ENCODE peak calls at places on chromosomes 3 and 15, in seven cellular contexts. V is mammary epithelial cell, S is brain microvascular endothelial cell, O is psoas muscle, F is endothelial cell of umbilical vein, H is bronchial epithelial cell, W is MM.1S. I is an unnamed sample. For H3K27me3, the result is how much of the 10 kb centered on the place peaks cover.

GRCh38 chr3:36461588-36461987 is 81.3 kb downstream of the STAC start:
- DNase-seq in V (peak), S (peak), O (no peak), F (no peak), H (no peak), W (no peak), I (no peak)

GRCh38 chr3:55591893-55592292 is 104.8 kb upstream of the WNT5A start:
- DNase-seq in V (no peak), S (no peak), O (no peak), F (no peak), H (peak), W (no peak), I (no peak)

GRCh38 chr15:28960979-28961378 is 75.2 kb downstream of the APBA2 start:
- DNase-seq in V (peak), S (peak), O (no peak), F (peak), H (peak), W (no peak), I (no peak)

GRCh38 chr3:31696815-31697548 is 164.3 kb downstream of the STT3B start:
- DNase-seq in V (peak), S (no peak), O (no peak), F (no peak), H (no peak), W (no peak), I (no peak)

GRCh38 chr3:57164217-57164605 is 942 bp downstream of the IL17RD start:
- DNase-seq in V (peak), S (no peak), O (peak), F (no peak), H (no peak), W (no peak), I (no peak)

GRCh38 chr3:39941941-39942340 is 132.5 kb downstream of the MYRIP start:
- DNase-seq in V (no peak), S (no peak), O (no peak), F (peak), H (no peak), W (no peak), I (no peak)

GRCh38 chr3:10173095-10173925 is 8.6 kb downstream of the IRAK2 start:
- DNase-seq in V (peak), S (peak), O (no peak), F (no peak), H (no peak), W (no peak), I (no peak)

GRCh38 chr15:31342781-31343626 is 16.4 kb downstream of the KLF13 start:
- DNase-seq in V (no peak), S (no peak), O (no peak), F (peak), H (no peak), W (no peak), I (no peak)

GRCh38 chr15:44183363-44183762 is 11.7 kb downstream of the FRMD5 start:
- DNase-seq in V (no peak), S (no peak), O (no peak), F (no peak), H (no peak), W (no peak), I (no peak)

GRCh38 chr3:185207931-185208746 is 45.7 kb downstream of the EHHADH start:
- DNase-seq in V (peak), S (no peak), O (no peak), F (no peak), H (peak), W (no peak), I (no peak)

GRCh38 chr3:30356901-30357753 is 249.3 kb upstream of the TGFBR2 start:
- DNase-seq in V (peak), S (no peak), O (no peak), F (no peak), H (peak), W (no peak), I (no peak)

GRCh38 chr15:35698331-35698730 is 152.4 kb upstream of the DPH6 start:
- DNase-seq in V (no peak), S (no peak), O (no peak), F (peak), H (no peak), W (no peak), I (no peak)

GRCh38 chr3:99896482-99896881 is 78.8 kb downstream of the CMSS1 start:
- DNase-seq in V (no peak), S (no peak), O (no peak), F (no peak), H (no peak), W (no peak), I (no peak)

GRCh38 chr3:69065318-69065964 is 13.3 kb upstream of the TMF1 start:
- DNase-seq in V (no peak), S (no peak), O (no peak), F (no peak), H (no peak), W (no peak), I (no peak)

GRCh38 chr15:48025118-48025517 is 95.7 kb upstream of the SLC24A5 start:
- DNase-seq in V (no peak), S (no peak), O (no peak), F (peak), H (no peak), W (peak), I (no peak)

GRCh38 chr15:23564798-23565394 is 578 bp upstream of the MKRN3 start:
- DNase-seq in V (no peak), S (no peak), O (no peak), F (peak), H (no peak), W (no peak), I (no peak)

GRCh38 chr3:59273976-59274375 is 224.2 kb upstream of the CFAP20DC start:
- DNase-seq in V (no peak), S (no peak), O (no peak), F (no peak), H (peak), W (no peak), I (no peak)

GRCh38 chr3:149839874-149840273 is 26.9 kb downstream of the RNF13 start:
- DNase-seq in V (peak), S (no peak), O (no peak), F (no peak), H (peak), W (no peak), I (no peak)

DNA sequence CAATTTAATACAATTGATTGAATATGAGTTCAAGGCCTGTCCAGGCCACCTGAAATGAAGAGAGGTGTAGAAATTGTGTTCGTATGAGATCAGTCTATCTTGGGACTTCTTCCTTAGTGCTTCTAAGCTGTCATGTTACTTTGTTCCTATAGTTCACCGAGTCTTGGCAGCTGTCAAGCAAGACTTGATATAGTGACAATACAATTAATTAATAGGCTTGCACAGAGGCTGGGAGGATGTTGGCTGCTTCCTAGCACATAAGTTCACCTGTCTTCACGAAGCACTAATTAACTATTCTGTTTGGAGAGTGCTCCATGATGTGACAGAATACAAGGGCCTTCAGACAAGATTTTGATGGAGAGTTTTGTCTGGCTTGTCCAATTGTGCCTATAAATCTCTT is 103.7 kb upstream of the CD96 start:
- DNase-seq in V (no peak), S (no peak), O (no peak), F (no peak), H (no peak), W (no peak), I (no peak)
- H3K27me3 ChIP-seq in V (under half), S (under half), O (under half), F (under half), H (under half), W (under half), I (under half)

GRCh38 chr3:79001255-79001654 is 766.5 kb downstream of the ROBO1 start:
- DNase-seq in V (no peak), S (no peak), O (no peak), F (no peak), H (no peak), W (no peak), I (no peak)

GRCh38 chr3:79005084-79005483 is 762.7 kb downstream of the ROBO1 start:
- DNase-seq in V (no peak), S (peak), O (no peak), F (no peak), H (no peak), W (no peak), I (no peak)

GRCh38 chr3:79002465-79003372 is 765.1 kb downstream of the ROBO1 start:
- DNase-seq in V (no peak), S (no peak), O (no peak), F (peak), H (no peak), W (no peak), I (no peak)

GRCh38 chr3:79006077-79006476 is 761.7 kb downstream of the ROBO1 start:
- DNase-seq in V (no peak), S (no peak), O (no peak), F (no peak), H (no peak), W (no peak), I (no peak)

GRCh38 chr3:79003994-79004393 is 763.8 kb downstream of the ROBO1 start:
- DNase-seq in V (no peak), S (no peak), O (no peak), F (no peak), H (no peak), W (no peak), I (no peak)
- TF ChIP-seq CTCF in V (no peak), S (no peak), O (no peak), F (no peak), H (no peak), W (no peak), I (no peak)

DNA sequence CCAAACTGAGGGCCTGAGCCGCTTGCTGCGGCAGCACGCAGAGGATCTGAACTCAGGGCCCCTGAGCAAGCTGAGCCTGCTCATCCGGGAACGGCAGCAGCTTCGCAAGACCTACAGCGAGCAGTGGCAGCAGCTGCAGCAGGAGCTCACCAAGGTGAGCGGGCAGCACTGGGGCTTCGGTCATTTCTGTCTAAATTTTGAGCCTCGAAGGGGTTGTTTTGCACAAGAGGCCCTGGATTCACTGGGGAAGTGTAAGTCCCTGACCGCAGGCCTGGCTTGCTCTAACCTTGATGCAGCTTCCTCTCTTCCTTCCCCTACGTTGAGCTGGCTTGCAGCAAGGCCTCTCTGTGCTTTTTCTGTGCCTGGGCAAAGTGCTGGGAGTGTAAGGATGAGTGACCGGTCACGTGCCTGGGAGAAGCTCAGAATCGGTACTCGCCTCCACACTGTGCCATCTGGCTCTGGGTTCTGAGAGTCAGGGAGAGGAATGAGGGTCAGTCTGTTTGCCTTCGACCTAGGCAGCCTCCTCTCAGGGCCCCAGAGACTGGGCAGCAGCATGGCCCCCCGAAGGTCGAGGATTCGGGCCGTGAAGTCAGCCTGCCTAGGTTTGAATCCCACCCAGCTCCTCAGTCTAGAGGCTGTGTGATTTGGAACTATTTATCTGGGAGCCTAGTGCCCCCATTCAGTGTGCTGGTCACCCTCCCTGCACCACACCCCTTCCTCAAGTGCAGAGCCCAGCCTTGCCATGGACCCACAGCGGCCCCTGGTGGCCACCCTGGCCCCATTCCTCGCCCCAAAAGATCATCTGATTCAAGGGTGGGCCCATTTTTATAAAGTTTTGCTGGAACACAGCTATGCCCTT is 1.4 kb downstream of the FES start:
- DNase-seq in V (no peak), S (peak), O (peak), F (peak), H (peak), W (peak), I (no peak)
- H3K4me3 ChIP-seq in V (no peak), S (no peak), O (peak), F (no peak), H (no peak), W (no peak), I (no peak)

DNA sequence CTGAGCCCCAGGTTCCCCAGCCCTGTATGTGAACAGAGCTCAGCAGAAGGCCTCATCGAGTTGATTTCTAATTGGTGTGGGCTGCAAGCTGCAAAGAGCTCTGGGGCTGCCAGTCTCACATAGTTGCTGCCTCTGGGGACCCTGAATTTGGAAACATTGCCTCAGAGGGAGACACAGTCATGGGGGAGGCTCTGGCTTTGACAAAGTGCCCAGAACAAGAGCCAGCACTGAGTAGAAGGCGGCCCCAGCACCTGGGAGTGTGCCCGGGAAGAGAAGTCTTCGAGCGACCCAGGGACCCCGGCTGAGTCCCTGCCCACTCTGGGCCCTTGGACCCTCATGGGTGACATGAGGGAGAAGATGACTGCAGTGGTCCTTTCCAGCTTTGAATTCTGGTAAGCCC is 7.3 kb downstream of the NTRK3 start:
- DNase-seq in V (no peak), S (no peak), O (no peak), F (no peak), H (no peak), W (no peak), I (no peak)
- H3K27me3 ChIP-seq in V (under half), S (under half), O (under half), F (under half), H (under half), W (under half), I (under half)

GRCh38 chr3:13686332-13686731 is 137.4 kb downstream of the FBLN2 start:
- DNase-seq in V (no peak), S (no peak), O (no peak), F (no peak), H (no peak), W (no peak), I (no peak)
- TF ChIP-seq CTCF in V (no peak), S (no peak), O (no peak), F (no peak), H (no peak), W (no peak), I (no peak)

DNA sequence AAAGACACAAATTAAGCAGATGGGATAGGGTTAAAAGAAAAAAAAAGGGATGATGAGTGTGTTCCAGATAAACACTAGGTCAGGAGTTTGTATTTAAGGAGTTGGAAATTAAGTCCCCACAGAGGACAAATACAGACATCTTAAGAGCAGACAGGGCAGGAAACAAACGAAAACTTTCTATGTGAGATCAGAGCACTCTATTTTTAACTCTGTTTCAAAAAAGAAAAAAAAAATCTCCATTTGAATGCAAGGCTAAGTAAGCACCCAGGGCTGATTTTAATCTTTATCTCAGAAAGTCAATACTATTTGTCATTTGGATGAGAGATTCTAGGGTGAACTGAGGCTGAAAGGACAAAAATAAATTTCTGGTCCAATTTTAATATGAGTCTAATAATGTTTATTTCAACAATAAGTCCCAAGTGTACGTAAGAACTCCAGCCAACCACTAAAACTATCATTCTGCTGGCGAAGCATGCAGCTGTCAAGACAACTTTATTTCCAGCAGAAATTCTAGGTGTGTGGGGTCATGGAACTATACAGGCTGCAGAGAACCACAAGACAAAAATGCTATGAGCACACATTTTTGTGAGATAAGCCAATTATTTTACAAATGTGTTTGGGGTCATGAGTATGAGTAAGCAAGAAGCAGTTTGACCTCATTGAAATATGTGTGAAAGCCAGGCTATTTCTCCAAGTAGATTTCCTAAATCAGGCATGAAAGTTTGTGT is 186.1 kb downstream of the FMN1 start:
- DNase-seq in V (no peak), S (peak), O (no peak), F (no peak), H (no peak), W (peak), I (no peak)
- H3K4me3 ChIP-seq in V (no peak), S (no peak), O (no peak), F (no peak), H (no peak), W (peak), I (no peak)

GRCh38 chr15:50176869-50177268 is 5.1 kb upstream of the SLC27A2 start:
- DNase-seq in V (peak), S (peak), O (no peak), F (no peak), H (peak), W (no peak), I (no peak)
- H3K27me3 ChIP-seq in V (under half), S (under half), O (under half), F (under half), H (under half), W (under half), I (under half)

GRCh38 chr3:79018671-79019136 is 749.1 kb downstream of the ROBO1 start:
- DNase-seq in V (peak), S (peak), O (peak), F (peak), H (peak), W (peak), I (no peak)
- TF ChIP-seq CTCF in V (peak), S (peak), O (no peak), F (no peak), H (peak), W (peak), I (no peak)

DNA sequence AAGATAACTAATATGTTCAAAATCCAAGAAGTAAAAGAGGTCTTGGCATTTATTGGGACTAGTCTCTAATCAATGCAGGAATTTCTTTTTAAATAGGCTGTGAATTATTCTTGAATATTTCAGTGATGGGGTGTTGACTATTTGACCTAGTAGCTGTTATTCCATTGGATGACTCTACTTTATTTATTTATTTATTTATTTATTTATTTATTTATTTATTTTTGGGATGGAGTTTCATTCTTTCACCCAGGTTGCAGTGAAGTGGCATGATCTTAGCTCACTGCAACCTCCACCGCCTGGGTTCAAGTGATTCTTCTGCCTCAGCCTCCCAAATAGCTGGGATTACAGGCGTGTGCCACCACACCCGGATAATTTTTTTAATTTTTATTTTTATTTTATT is 1227.8 kb downstream of the ZPLD1 start:
- DNase-seq in V (no peak), S (no peak), O (no peak), F (no peak), H (no peak), W (no peak), I (no peak)
- H3K4me3 ChIP-seq in V (no peak), S (no peak), O (no peak), F (no peak), H (no peak), W (no peak), I (no peak)

I was measured in kidney epithelial cell.